ENCODE peak calls at places on chromosomes 4 and X, in nine cellular contexts. U is head of caudate nucleus, B is fibroblast of lung, C is ureter, D is T-helper 1 cell, L is substantia nigra, T is T-helper 9 cell, Z is RPMI7951, F is right atrium auricular region. H is an unnamed sample.
A peak's percentile ranks its signal among the peaks of the same experiment; 100 is the strongest.

GRCh38 chr4:167424338-167425256 is 190.3 kb upstream of the SPOCK3 start:
- DNase-seq in T (no peak), B (no peak), D (no peak), Z (no peak), U (no peak), F (no peak), L (no peak), C (no peak), H (no peak)

GRCh38 chrX:261167-261857 is 19.9 kb upstream of the PLCXD1 start:
- DNase-seq in B (peak; percentile 28), C (peak; percentile 58), L (no peak), U (peak; percentile 10), Z (no peak), T (no peak), D (no peak), F (peak; percentile 58), H (no peak)

GRCh38 chrX:113399501-113400192 is 559.0 kb upstream of the AMOT start:
- DNase-seq in L (no peak), F (no peak), Z (peak; percentile 7), C (no peak), U (no peak), D (no peak), B (no peak), T (no peak), H (no peak)

GRCh38 chr4:67152976-67153375 is 392.3 kb downstream of the CENPC start:
- DNase-seq in Z (no peak), U (no peak), C (no peak), F (no peak), L (no peak), B (no peak), D (no peak), T (no peak), H (no peak)

GRCh38 chr4:69910016-69910782 is 20.7 kb upstream of the CSN1S1 start:
- DNase-seq in L (no peak), B (peak; percentile 89), C (no peak), D (no peak), Z (no peak), T (no peak), F (no peak), U (no peak), H (no peak)

GRCh38 chrX:68894513-68895338 is 65.9 kb downstream of the EFNB1 start:
- DNase-seq in B (peak; percentile 47), U (peak; percentile 33), Z (peak; percentile 25), L (peak; percentile 11), T (no peak), C (peak; percentile 71), F (peak; percentile 69), D (no peak), H (peak; percentile 17)

GRCh38 chr4:566508-567295 is 9.4 kb downstream of the TMEM271 start:
- DNase-seq in B (no peak), L (no peak), T (no peak), F (no peak), D (no peak), Z (no peak), U (no peak), C (no peak), H (no peak)

GRCh38 chrX:10648608-10649007 is 28.2 kb upstream of the MID1 start:
- DNase-seq in U (no peak), C (no peak), Z (peak; percentile 44), D (no peak), B (peak; percentile 76), L (no peak), T (no peak), F (no peak), H (no peak)

GRCh38 chrX:9597361-9598035 is 132.6 kb downstream of the TBL1X start:
- DNase-seq in D (no peak), F (no peak), L (no peak), B (no peak), T (no peak), C (no peak), U (no peak), Z (peak; percentile 54), H (no peak)

GRCh38 chr4:140755811-140756291 is 334 bp downstream of the TBC1D9 start:
- DNase-seq in B (peak; percentile 40), U (peak; percentile 14), D (no peak), Z (peak; percentile 48), T (no peak), C (peak; percentile 48), L (peak; percentile 3), F (peak; percentile 61), H (peak; percentile 14)

GRCh38 chr4:36244257-36245084 is at the start of gene ARAP2:
- DNase-seq in F (peak; percentile 60), T (peak; percentile 68), B (peak; percentile 12), C (peak; percentile 71), L (peak; percentile 44), Z (no peak), D (peak; percentile 78), U (peak; percentile 59), H (no peak)

GRCh38 chr4:129839687-129840086 is 743.7 kb downstream of the C4orf33 start:
- DNase-seq in U (no peak), F (no peak), Z (no peak), C (no peak), D (no peak), B (no peak), L (no peak), T (no peak), H (no peak)

GRCh38 chr4:162499478-162499877 is 335.7 kb upstream of the FSTL5 start:
- DNase-seq in C (no peak), L (no peak), T (no peak), Z (no peak), U (no peak), B (no peak), D (no peak), F (no peak), H (no peak)

GRCh38 chr4:144649646-144650045 is 3.7 kb downstream of the HHIP start:
- DNase-seq in C (no peak), F (no peak), B (no peak), Z (no peak), T (no peak), U (no peak), D (no peak), L (no peak), H (peak; percentile 62)

GRCh38 chr4:2786152-2786671 is 6.7 kb upstream of the SH3BP2 start:
- DNase-seq in B (no peak), D (peak; percentile 44), L (no peak), F (no peak), U (no peak), Z (no peak), C (no peak), T (peak; percentile 48), H (no peak)

GRCh38 chrX:118448273-118448783 is 47.3 kb upstream of the DOCK11 start:
- DNase-seq in L (no peak), D (no peak), B (no peak), Z (no peak), U (no peak), T (no peak), C (no peak), F (no peak), H (no peak)

GRCh38 chr4:88752754-88753153 is 55.1 kb upstream of the NAP1L5 start:
- DNase-seq in T (no peak), C (no peak), B (no peak), Z (no peak), F (no peak), D (no peak), L (no peak), U (no peak), H (no peak)

GRCh38 chr4:54683616-54684346 is 26.0 kb downstream of the KIT start:
- DNase-seq in F (no peak), D (no peak), Z (no peak), B (peak; percentile 5), L (no peak), C (no peak), U (no peak), T (peak; percentile 24), H (no peak)

GRCh38 chr4:124717101-124717500 is 4.6 kb upstream of the ANKRD50 start:
- DNase-seq in T (no peak), Z (no peak), C (no peak), L (no peak), U (no peak), D (no peak), F (no peak), B (no peak), H (no peak)

GRCh38 chr4:38310446-38311043 is 350.3 kb downstream of the PTTG2 start:
- DNase-seq in T (peak; percentile 43), L (no peak), F (no peak), D (peak; percentile 51), C (no peak), B (no peak), Z (peak; percentile 74), U (no peak), H (no peak)

GRCh38 chrX:134023851-134024281 is 38.5 kb upstream of the GPC3 start:
- DNase-seq in L (no peak), T (no peak), F (no peak), D (no peak), B (peak; percentile 9), U (no peak), Z (no peak), C (no peak), H (no peak)

GRCh38 chr4:10034136-10034535 is 12.8 kb upstream of the SLC2A9 start:
- DNase-seq in T (no peak), C (no peak), F (no peak), Z (no peak), D (no peak), L (no peak), U (no peak), B (no peak), H (no peak)

GRCh38 chr4:96887857-96888256 is 1048.0 kb downstream of the PDHA2 start:
- DNase-seq in Z (no peak), C (no peak), D (no peak), T (no peak), B (no peak), L (no peak), F (no peak), U (no peak), H (no peak)

H was measured in midbrain.